ENCODE peak calls at places on chromosomes 6 and 20, in seven cellular contexts. Z is prostate gland; L is CD8-positive, alpha-beta memory T cell; T is occipital lobe; M is activated gamma-delta T cell treated with anti-CD3 and anti-CD28 coated beads, Interleukin-2, amount 50 U/mL, for 16 hours; H is HFF-Myc; C is HTR-8/SVneo. J is an unnamed sample.
A peak's percentile ranks its signal among the peaks of the same experiment; 100 is the strongest.

GRCh38 chr20:62524486-62524885 is 48.7 kb upstream of the GATA5 start:
- DNase-seq in Z (no peak), L (no peak), T (no peak), M (no peak), H (no peak), C (no peak), J (no peak)

GRCh38 chr6:43973351-43973750 is 153.9 kb downstream of the MRPL14 start:
- DNase-seq in Z (peak; percentile 41), L (no peak), T (no peak), M (no peak), H (no peak), C (no peak), J (no peak)

GRCh38 chr6:81694214-81694613 is 58.3 kb downstream of the TENT5A start:
- DNase-seq in Z (no peak), L (no peak), T (no peak), M (no peak), H (no peak), C (no peak), J (no peak)

GRCh38 chr6:105786449-105786848 is 299.7 kb upstream of the PRDM1 start:
- DNase-seq in Z (no peak), L (no peak), T (no peak), M (no peak), H (no peak), C (no peak), J (no peak)

GRCh38 chr20:17315491-17316231 is 88.8 kb downstream of the PCSK2 start:
- DNase-seq in Z (no peak), L (no peak), T (no peak), M (no peak), H (no peak), C (no peak), J (no peak)

GRCh38 chr6:52497652-52498408 is 77.7 kb downstream of the EFHC1 start:
- DNase-seq in Z (no peak), L (no peak), T (no peak), M (no peak), H (no peak), C (no peak), J (no peak)

GRCh38 chr6:133540361-133540760 is 299.2 kb downstream of the EYA4 start:
- DNase-seq in Z (no peak), L (no peak), T (no peak), M (no peak), H (no peak), C (no peak), J (no peak)

GRCh38 chr6:155443168-155443567 is 12.5 kb downstream of the NOX3 start:
- DNase-seq in Z (no peak), L (no peak), T (no peak), M (no peak), H (no peak), C (no peak), J (no peak)

GRCh38 chr6:149031545-149032317 is 284.9 kb downstream of the UST start:
- DNase-seq in Z (no peak), L (no peak), T (peak; percentile 7), M (no peak), H (no peak), C (peak; percentile 67), J (no peak)

GRCh38 chr6:43644940-43645612 is at the start of gene RSPH9:
- DNase-seq in Z (peak; percentile 40), L (peak; percentile 58), T (no peak), M (peak; percentile 40), H (no peak), C (no peak), J (peak; percentile 88)

GRCh38 chr6:131958095-131958494 is 6.9 kb upstream of the CCN2 start:
- DNase-seq in Z (no peak), L (no peak), T (no peak), M (no peak), H (no peak), C (no peak), J (no peak)

GRCh38 chr6:36353411-36353915 is 16.8 kb upstream of the BNIP5 start:
- DNase-seq in Z (no peak), L (no peak), T (no peak), M (no peak), H (no peak), C (no peak), J (no peak)

GRCh38 chr20:56690531-56691175 is 61.5 kb downstream of the TFAP2C start:
- DNase-seq in Z (no peak), L (no peak), T (no peak), M (no peak), H (no peak), C (no peak), J (no peak)

GRCh38 chr20:11905460-11906150 is 12.1 kb upstream of the BTBD3 start:
- DNase-seq in Z (no peak), L (no peak), T (no peak), M (no peak), H (no peak), C (no peak), J (no peak)

GRCh38 chr20:58712116-58712822 is 19.7 kb downstream of the NPEPL1 start:
- DNase-seq in Z (peak; percentile 3), L (no peak), T (no peak), M (no peak), H (no peak), C (no peak), J (no peak)

GRCh38 chr20:49620364-49621240 is 52.7 kb upstream of the PTGIS start:
- DNase-seq in Z (no peak), L (no peak), T (no peak), M (no peak), H (no peak), C (no peak), J (no peak)

GRCh38 chr20:19083136-19083621 is 129.3 kb upstream of the SLC24A3 start:
- DNase-seq in Z (no peak), L (no peak), T (no peak), M (no peak), H (no peak), C (no peak), J (no peak)

GRCh38 chr20:40757087-40757486 is 68.1 kb upstream of the MAFB start:
- DNase-seq in Z (no peak), L (no peak), T (no peak), M (no peak), H (no peak), C (no peak), J (no peak)

GRCh38 chr20:39108746-39109145 is 146.6 kb downstream of the DHX35 start:
- DNase-seq in Z (no peak), L (no peak), T (no peak), M (no peak), H (no peak), C (peak; percentile 36), J (no peak)

GRCh38 chr20:58044286-58044685 is 184.2 kb downstream of the ANKRD60 start:
- DNase-seq in Z (no peak), L (no peak), T (no peak), M (no peak), H (no peak), C (no peak), J (no peak)

GRCh38 chr6:44504321-44504761 is 116.8 kb downstream of the CDC5L start:
- DNase-seq in Z (no peak), L (no peak), T (no peak), M (no peak), H (no peak), C (no peak), J (no peak)

GRCh38 chr6:80304014-80304413 is 197.5 kb downstream of the BCKDHB start:
- DNase-seq in Z (no peak), L (no peak), T (no peak), M (no peak), H (no peak), C (no peak), J (no peak)

GRCh38 chr20:17620371-17621228 is 50.7 kb downstream of the DSTN start:
- DNase-seq in Z (no peak), L (no peak), T (no peak), M (no peak), H (no peak), C (no peak), J (no peak)

GRCh38 chr6:144377586-144377985 is 92.5 kb downstream of the UTRN start:
- DNase-seq in Z (no peak), L (no peak), T (no peak), M (no peak), H (peak; percentile 11), C (no peak), J (peak; percentile 16)

GRCh38 chr6:127468936-127469335 is 9.7 kb upstream of the KIAA0408 start:
- DNase-seq in Z (no peak), L (no peak), T (no peak), M (no peak), H (no peak), C (no peak), J (no peak)

GRCh38 chr6:126526547-126526946 is 186.6 kb downstream of the CENPW start:
- DNase-seq in Z (no peak), L (no peak), T (no peak), M (no peak), H (no peak), C (no peak), J (no peak)

GRCh38 chr6:24797596-24798216 is 1.0 kb downstream of the ARMH2 start:
- DNase-seq in Z (no peak), L (no peak), T (no peak), M (no peak), H (no peak), C (no peak), J (no peak)

GRCh38 chr6:147382945-147383554 is 125.4 kb upstream of the SAMD5 start:
- DNase-seq in Z (no peak), L (no peak), T (no peak), M (no peak), H (peak; percentile 15), C (peak; percentile 15), J (no peak)

GRCh38 chr20:5602346-5602745 is 147.9 kb upstream of the SHLD1 start:
- DNase-seq in Z (no peak), L (no peak), T (no peak), M (no peak), H (no peak), C (no peak), J (no peak)

GRCh38 chr6:36907781-36908180 is 22.0 kb downstream of the C6orf89 start:
- DNase-seq in Z (peak; percentile 80), L (no peak), T (no peak), M (no peak), H (no peak), C (no peak), J (no peak)

GRCh38 chr6:46876126-46876525 is 45.6 kb downstream of the ADGRF5 start:
- DNase-seq in Z (peak; percentile 48), L (no peak), T (no peak), M (no peak), H (peak; percentile 57), C (peak; percentile 18), J (no peak)

GRCh38 chr6:152380351-152380767 is 256.8 kb downstream of the SYNE1 start:
- DNase-seq in Z (no peak), L (no peak), T (no peak), M (no peak), H (peak; percentile 29), C (peak; percentile 5), J (no peak)

GRCh38 chr6:422423-423061 is 31.0 kb downstream of the IRF4 start:
- DNase-seq in Z (no peak), L (no peak), T (no peak), M (peak; percentile 43), H (peak; percentile 46), C (peak; percentile 67), J (no peak)

GRCh38 chr20:1965520-1966278 is 28.2 kb downstream of the PDYN start:
- DNase-seq in Z (peak; percentile 49), L (peak; percentile 49), T (peak; percentile 44), M (peak; percentile 68), H (peak; percentile 29), C (peak; percentile 76), J (peak; percentile 90)

GRCh38 chr6:31737315-31738047 is 1.2 kb upstream of the CLIC1 start:
- DNase-seq in Z (no peak), L (no peak), T (no peak), M (no peak), H (no peak), C (no peak), J (peak; percentile 54)

GRCh38 chr6:97399208-97399607 is 116.2 kb upstream of the MMS22L start:
- DNase-seq in Z (no peak), L (no peak), T (no peak), M (no peak), H (no peak), C (no peak), J (no peak)

J was measured in nephron progenitor cell.